ENCODE peak calls at places on chromosomes 1 and 21, in six cellular contexts. F is NT2/D1, I is HepG2, O is H1, X is K562, G is HCT116. Y is an unnamed sample.

GRCh38 chr1:117678246-117678977 is 72.6 kb downstream of the TENT5C start:
- DNase-seq in O (no peak), G (no peak), I (no peak), X (no peak), F (no peak), Y (no peak)

GRCh38 chr1:204335533-204335932 is 24.2 kb downstream of the PLEKHA6 start:
- DNase-seq in G (no peak), F (no peak), X (no peak), O (no peak), I (no peak), Y (no peak)

GRCh38 chr1:243982451-243983018 is 68.5 kb upstream of the ZBTB18 start:
- DNase-seq in I (peak), G (no peak), X (no peak), F (no peak), O (peak), Y (no peak)

GRCh38 chr1:10516925-10517676 is 42.4 kb downstream of the PEX14 start:
- DNase-seq in G (no peak), O (no peak), X (no peak), F (no peak), I (no peak), Y (no peak)

GRCh38 chr1:42173155-42173933 is 8.8 kb upstream of the GUCA2A start:
- DNase-seq in G (no peak), I (peak), F (peak), X (peak), O (no peak), Y (no peak)

GRCh38 chr1:42880384-42880783 is 34.0 kb downstream of the ZNF691 start:
- DNase-seq in F (no peak), I (no peak), G (no peak), X (no peak), O (no peak), Y (no peak)

GRCh38 chr1:244968431-244968830 is 104.1 kb upstream of the HNRNPU start:
- DNase-seq in X (no peak), F (no peak), O (no peak), I (no peak), G (no peak), Y (no peak)

GRCh38 chr1:17564458-17565393 is 25.2 kb downstream of the ARHGEF10L start:
- DNase-seq in O (no peak), I (peak), X (no peak), G (no peak), F (no peak), Y (no peak)

GRCh38 chr1:8118031-8118451 is 91.9 kb upstream of the ERRFI1 start:
- DNase-seq in F (no peak), G (no peak), I (no peak), O (no peak), X (no peak), Y (no peak)

GRCh38 chr21:34509151-34509550 is 2.9 kb downstream of the KCNE1 start:
- DNase-seq in F (no peak), O (no peak), X (no peak), G (no peak), I (no peak), Y (no peak)

GRCh38 chr1:167762061-167762746 is 40.4 kb downstream of the MPZL1 start:
- DNase-seq in G (no peak), X (no peak), F (no peak), O (no peak), I (no peak), Y (no peak)

GRCh38 chr1:113745425-113745824 is 13.9 kb downstream of the PHTF1 start:
- DNase-seq in X (no peak), F (no peak), I (peak), O (no peak), G (no peak), Y (no peak)

GRCh38 chr1:26478159-26478558 is 5.9 kb downstream of the HMGN2 start:
- DNase-seq in F (no peak), G (no peak), X (no peak), I (no peak), O (no peak), Y (no peak)

GRCh38 chr1:196677781-196678509 is 26.1 kb downstream of the CFH start:
- DNase-seq in G (no peak), F (no peak), X (no peak), O (no peak), I (no peak), Y (no peak)

GRCh38 chr1:229905652-229906051 is 161.4 kb upstream of the GALNT2 start:
- DNase-seq in G (no peak), I (no peak), O (no peak), F (no peak), X (no peak), Y (no peak)

GRCh38 chr1:92211166-92211565 is 6.5 kb upstream of the C1orf146 start:
- DNase-seq in I (no peak), G (no peak), O (no peak), X (no peak), F (no peak), Y (no peak)

GRCh38 chr21:16279658-16280581 is 550.1 kb downstream of the USP25 start:
- DNase-seq in O (peak), F (peak), G (no peak), I (no peak), X (no peak), Y (no peak)

GRCh38 chr1:221740941-221741363 is 937 bp downstream of the DUSP10 start:
- DNase-seq in G (no peak), F (no peak), I (no peak), X (no peak), O (no peak), Y (no peak)

GRCh38 chr1:3750716-3751115 is 1.5 kb upstream of the CCDC27 start:
- DNase-seq in G (no peak), O (no peak), I (no peak), F (no peak), X (no peak), Y (no peak)

GRCh38 chr21:44085491-44086321 is 21.5 kb upstream of the PWP2 start:
- DNase-seq in X (no peak), G (no peak), F (no peak), I (no peak), O (no peak), Y (no peak)

GRCh38 chr1:16163882-16164820 is 8.3 kb upstream of the EPHA2 start:
- DNase-seq in F (no peak), G (no peak), I (peak), X (peak), O (no peak), Y (no peak)

GRCh38 chr1:154745286-154745731 is 124.8 kb downstream of the KCNN3 start:
- DNase-seq in F (no peak), G (no peak), X (no peak), I (no peak), O (no peak), Y (peak)

GRCh38 chr1:194300340-194300739 is 1113.9 kb upstream of the B3GALT2 start:
- DNase-seq in G (no peak), I (no peak), F (no peak), O (no peak), X (no peak), Y (no peak)

GRCh38 chr1:9455487-9456237 is 83.6 kb upstream of the SLC25A33 start:
- DNase-seq in F (peak), I (peak), X (peak), G (peak), O (peak), Y (no peak)
- TF ChIP-seq ZNF274 in F (no peak), I (no peak), X (no peak), G (no peak), O (no peak), Y (no peak)

GRCh38 chr1:200316148-200316803 is 93.6 kb downstream of the ZNF281 start:
- DNase-seq in F (no peak), G (no peak), I (no peak), O (no peak), X (no peak), Y (no peak)

GRCh38 chr1:200311256-200311655 is 98.6 kb downstream of the ZNF281 start:
- DNase-seq in I (no peak), F (no peak), O (no peak), X (no peak), G (no peak), Y (no peak)

GRCh38 chr1:200319143-200319542 is 90.7 kb downstream of the ZNF281 start:
- DNase-seq in F (no peak), G (no peak), O (no peak), X (no peak), I (no peak), Y (no peak)

GRCh38 chr1:200314085-200314750 is 95.6 kb downstream of the ZNF281 start:
- DNase-seq in F (no peak), O (no peak), G (no peak), X (no peak), I (peak), Y (no peak)

GRCh38 chr1:200317236-200317635 is 92.6 kb downstream of the ZNF281 start:
- DNase-seq in O (no peak), G (no peak), F (no peak), I (no peak), X (no peak), Y (no peak)
- TF ChIP-seq ZNF274 in O (no peak), G (no peak), F (no peak), I (no peak), X (no peak), Y (no peak)

GRCh38 chr1:6286266-6286665 is 25.4 kb upstream of the GPR153 start:
- DNase-seq in X (no peak), G (no peak), O (no peak), F (no peak), I (no peak), Y (no peak)

GRCh38 chr1:6288674-6289073 is 27.8 kb upstream of the GPR153 start:
- DNase-seq in I (no peak), G (no peak), F (no peak), X (no peak), O (no peak), Y (no peak)

GRCh38 chr1:6287029-6287428 is 26.1 kb upstream of the GPR153 start:
- DNase-seq in F (no peak), G (no peak), O (no peak), I (no peak), X (no peak), Y (no peak)

GRCh38 chr1:6287431-6287886 is 26.6 kb upstream of the GPR153 start:
- DNase-seq in X (no peak), F (no peak), I (no peak), G (no peak), O (no peak), Y (no peak)

GRCh38 chr1:6288026-6288425 is 27.1 kb upstream of the GPR153 start:
- DNase-seq in G (no peak), X (no peak), I (no peak), F (no peak), O (no peak), Y (no peak)
- TF ChIP-seq ZNF274 in G (no peak), X (no peak), I (no peak), F (no peak), O (no peak), Y (no peak)

DNA sequence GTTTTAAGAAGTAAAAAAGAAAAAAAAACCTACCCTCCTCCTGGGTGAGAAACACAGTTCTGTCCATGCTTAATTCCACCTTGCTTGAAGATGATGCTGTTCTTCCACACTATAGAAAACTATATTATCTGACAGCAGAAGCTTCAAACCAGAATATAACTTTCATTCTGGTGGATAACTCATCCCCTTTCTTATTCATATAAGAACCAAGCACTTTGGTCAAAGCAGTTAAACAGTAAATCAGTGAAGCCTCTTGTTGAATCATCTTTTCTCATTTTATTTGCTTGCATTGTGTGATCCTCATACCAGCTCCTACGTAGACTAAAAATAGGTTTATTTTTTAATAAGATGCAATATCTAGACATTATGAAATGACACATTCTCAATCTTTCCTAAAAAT is 36.7 kb upstream of the PRDX6 start:
- DNase-seq in G (no peak), F (no peak), I (no peak), O (no peak), X (no peak), Y (no peak)
- TF ChIP-seq ZNF274 in G (no peak), F (no peak), I (no peak), O (no peak), X (no peak), Y (no peak)

GRCh38 chr1:97668945-97669344 is 251.9 kb downstream of the DPYD start:
- DNase-seq in G (peak), I (no peak), F (no peak), X (no peak), O (no peak), Y (no peak)
- TF ChIP-seq ZNF274 in G (no peak), I (no peak), F (no peak), X (no peak), O (no peak), Y (no peak)

DNA sequence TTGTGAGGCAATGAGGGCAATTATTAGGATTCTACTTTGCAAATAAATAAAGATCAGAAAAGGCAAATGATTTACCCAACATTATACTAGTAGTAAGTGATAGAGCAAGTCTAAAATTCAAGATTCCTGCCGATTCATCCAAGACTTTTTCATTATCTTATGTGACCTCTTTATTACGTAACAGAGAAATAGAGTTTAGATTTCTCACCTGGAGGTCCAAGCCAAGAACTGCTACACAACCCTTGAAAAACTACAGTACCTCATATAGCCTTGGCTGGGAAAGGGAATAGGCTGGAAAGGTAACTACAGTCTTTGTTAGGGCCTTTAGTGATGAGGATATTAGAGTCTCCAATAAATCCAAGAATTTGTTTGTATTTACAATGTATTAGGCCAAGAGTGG is 13.3 kb downstream of the EEIG2 start:
- DNase-seq in X (no peak), I (no peak), O (no peak), G (no peak), F (no peak), Y (no peak)
- TF ChIP-seq ZNF274 in X (no peak), I (no peak), O (no peak), G (no peak), F (no peak), Y (no peak)

DNA sequence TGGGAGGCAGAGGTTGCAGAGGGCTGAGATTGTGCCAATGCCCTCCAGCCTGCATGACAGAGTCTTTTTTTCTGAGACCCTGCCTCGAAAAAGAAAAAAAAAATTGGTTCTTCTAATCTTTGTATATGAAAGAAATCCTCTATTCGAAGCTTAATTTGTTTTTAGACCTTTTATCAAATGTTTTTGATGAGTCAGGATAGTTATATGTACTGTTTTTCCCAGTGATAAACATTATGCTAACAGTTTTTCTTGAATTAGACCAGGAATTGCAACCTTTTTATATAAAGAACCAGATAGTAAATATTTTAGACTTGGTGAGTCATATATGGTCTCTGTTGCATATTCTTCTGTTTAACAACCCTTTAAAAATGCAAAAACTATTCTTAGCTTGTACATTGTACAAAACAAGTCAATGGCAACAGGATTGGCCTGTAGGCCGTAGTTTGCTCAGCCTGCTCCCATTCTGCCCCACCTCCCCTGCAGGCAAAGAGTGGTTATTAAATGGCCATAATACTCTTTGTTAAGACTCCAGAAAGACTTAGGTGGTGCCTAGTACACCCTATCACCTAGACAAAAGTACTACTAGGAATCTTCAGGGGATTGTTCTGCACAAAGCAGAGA is 45.2 kb downstream of the LYST start:
- DNase-seq in I (no peak), X (no peak), G (no peak), O (no peak), F (no peak), Y (no peak)
- TF ChIP-seq ZNF274 in I (no peak), X (no peak), G (no peak), O (no peak), F (no peak), Y (no peak)